ENCODE peak calls at places on chromosomes 4 and X, in nine cellular contexts. W is GM23338, K is sigmoid colon, L is prostate gland, V is stomach, Q is endothelial cell of umbilical vein, T is HepG2, R is breast epithelium, J is SK-N-SH. Y is an unnamed sample.

GRCh38 chr4:38669233-38669632 is 5.2 kb downstream of the KLF3 start:
- DNase-seq in W (no peak), K (no peak), L (no peak), V (no peak), Q (peak; percentile 86), T (no peak), R (no peak), J (no peak), Y (peak; percentile 17)

GRCh38 chrX:147891886-147892285 is 19.8 kb upstream of the FMR1 start:
- DNase-seq in W (no peak), K (no peak), L (no peak), V (no peak), Q (no peak), T (no peak), R (no peak), J (no peak), Y (no peak)

GRCh38 chrX:113033966-113034680 is 193.5 kb upstream of the AMOT start:
- DNase-seq in W (no peak), K (no peak), L (no peak), V (no peak), Q (no peak), T (no peak), R (no peak), J (no peak), Y (no peak)

GRCh38 chr4:119478446-119479179 is 150.0 kb downstream of the PDE5A start:
- DNase-seq in W (no peak), K (no peak), L (no peak), V (no peak), Q (no peak), T (peak; percentile 55), R (no peak), J (no peak), Y (no peak)

GRCh38 chr4:112765317-112765989 is 128.5 kb downstream of the LARP7 start:
- DNase-seq in W (peak; percentile 88), K (no peak), L (no peak), V (no peak), Q (peak; percentile 31), T (peak; percentile 52), R (no peak), J (peak; percentile 71), Y (no peak)

GRCh38 chr4:20086768-20087167 is 164.9 kb upstream of the SLIT2 start:
- DNase-seq in W (peak; percentile 13), K (no peak), L (no peak), V (no peak), Q (no peak), T (no peak), R (no peak), J (no peak), Y (no peak)

GRCh38 chrX:154719132-154719675 is 31.7 kb downstream of the GAB3 start:
- DNase-seq in W (no peak), K (no peak), L (no peak), V (no peak), Q (peak; percentile 57), T (no peak), R (no peak), J (no peak), Y (no peak)

GRCh38 chrX:135384161-135384836 is 37.4 kb upstream of the SMIM10L2A start:
- DNase-seq in W (peak; percentile 24), K (no peak), L (no peak), V (no peak), Q (no peak), T (no peak), R (no peak), J (no peak), Y (no peak)

GRCh38 chr4:40238700-40239548 is 42.1 kb downstream of the RHOH start:
- DNase-seq in W (peak; percentile 56), K (no peak), L (no peak), V (no peak), Q (no peak), T (no peak), R (no peak), J (no peak), Y (peak; percentile 64)

GRCh38 chr4:185384877-185385465 is 10.8 kb downstream of the LRP2BP start:
- DNase-seq in W (peak; percentile 21), K (no peak), L (no peak), V (no peak), Q (peak; percentile 94), T (no peak), R (no peak), J (no peak), Y (no peak)

GRCh38 chrX:37594755-37595382 is 23.4 kb downstream of the LANCL3 start:
- DNase-seq in W (no peak), K (no peak), L (no peak), V (no peak), Q (no peak), T (no peak), R (no peak), J (no peak), Y (no peak)

GRCh38 chr4:22473268-22473667 is 42.6 kb downstream of the ADGRA3 start:
- DNase-seq in W (no peak), K (no peak), L (no peak), V (no peak), Q (peak; percentile 56), T (no peak), R (no peak), J (no peak), Y (no peak)

GRCh38 chr4:122898370-122899150 is 23.8 kb downstream of the NUDT6 start:
- DNase-seq in W (no peak), K (no peak), L (peak; percentile 70), V (no peak), Q (peak; percentile 90), T (no peak), R (no peak), J (no peak), Y (no peak)

GRCh38 chr4:153212755-153213154 is 8.5 kb downstream of the TRIM2 start:
- DNase-seq in W (no peak), K (no peak), L (no peak), V (no peak), Q (no peak), T (no peak), R (no peak), J (no peak), Y (peak; percentile 61)

GRCh38 chr4:5751073-5751917 is 40.3 kb downstream of the EVC start:
- DNase-seq in W (peak; percentile 23), K (peak; percentile 58), L (no peak), V (no peak), Q (no peak), T (no peak), R (no peak), J (no peak), Y (no peak)

GRCh38 chr4:10108818-10109783 is 7.5 kb downstream of the WDR1 start:
- DNase-seq in W (no peak), K (no peak), L (no peak), V (no peak), Q (no peak), T (no peak), R (no peak), J (no peak), Y (no peak)

GRCh38 chr4:128915544-128915943 is 106.0 kb downstream of the JADE1 start:
- DNase-seq in W (no peak), K (no peak), L (no peak), V (no peak), Q (no peak), T (no peak), R (no peak), J (no peak), Y (no peak)

GRCh38 chr4:73617256-73617655 is 3.0 kb downstream of the RASSF6 start:
- DNase-seq in W (peak; percentile 20), K (no peak), L (no peak), V (no peak), Q (no peak), T (no peak), R (no peak), J (no peak), Y (no peak)

DNA sequence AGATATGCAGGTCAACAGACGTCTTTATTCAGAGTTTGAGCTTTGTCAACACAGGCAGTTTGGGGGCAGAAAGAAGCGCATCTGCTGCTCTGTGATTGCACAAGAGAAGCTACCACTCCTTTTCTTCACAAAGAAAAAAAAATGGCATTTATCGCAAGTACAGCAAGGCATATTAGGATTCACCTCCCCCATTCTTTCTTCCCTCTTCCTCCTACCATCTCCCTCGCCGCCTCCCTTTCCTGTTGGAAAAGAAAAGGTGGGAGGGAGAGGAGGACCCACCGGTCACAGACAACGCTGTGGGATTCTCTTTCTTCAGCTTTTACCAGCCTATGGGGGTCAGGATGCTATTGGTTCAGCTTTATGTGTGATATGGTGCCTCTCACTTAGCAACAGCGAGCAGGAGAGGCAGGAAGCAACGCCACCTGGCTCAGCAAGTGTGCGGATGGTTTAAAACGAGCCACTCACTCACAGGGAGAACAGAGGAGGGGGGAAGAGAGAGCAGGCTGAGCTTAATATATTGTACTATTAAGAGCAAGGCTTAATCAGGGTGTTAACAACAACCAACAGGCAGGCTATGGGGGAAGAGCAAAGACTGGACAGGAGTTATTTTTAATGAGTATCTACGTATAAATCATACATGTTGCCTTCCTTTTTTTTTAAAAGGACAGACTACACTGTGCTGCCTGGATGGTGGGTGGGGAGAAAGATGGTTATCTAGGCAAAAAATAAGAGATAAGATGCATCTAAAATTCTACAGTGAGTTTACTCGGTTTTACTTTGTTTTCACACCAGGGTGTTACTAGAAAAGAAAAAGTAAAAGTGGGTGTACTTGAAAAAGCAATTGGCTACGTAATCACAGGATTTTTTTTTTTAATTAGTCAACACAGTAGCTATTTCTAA is 104.7 kb downstream of the MAML3 start:
- DNase-seq in W (peak; percentile 88), K (peak; percentile 72), L (peak; percentile 71), V (peak; percentile 49), Q (peak; percentile 85), T (peak; percentile 2), R (no peak), J (peak; percentile 62), Y (peak; percentile 74)
- TF ChIP-seq POLR2AphosphoS5 in W (peak; percentile 43), K (peak; percentile 40), L (peak; percentile 43), V (no peak), Q (no peak), T (no peak), R (peak; percentile 35), J (no peak), Y (no peak)

DNA sequence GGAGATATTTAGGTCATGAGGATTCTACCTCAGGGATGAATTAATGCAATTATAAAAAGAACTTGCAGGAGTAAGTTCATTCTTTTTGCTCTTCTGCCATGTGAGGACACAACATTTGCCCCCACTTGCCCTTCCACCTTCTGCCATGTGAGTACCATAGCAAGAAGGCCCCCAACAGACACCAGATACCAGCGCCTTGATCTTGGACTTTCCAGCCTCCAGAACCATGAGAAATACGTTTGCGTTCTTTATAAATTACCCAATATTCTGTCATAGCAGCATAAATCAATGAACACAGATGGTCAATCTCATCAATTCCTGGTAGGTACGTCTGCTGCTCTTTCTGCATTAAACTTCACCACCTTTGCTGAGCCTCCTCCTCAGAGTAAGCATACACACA is 5.7 kb upstream of the SEPSECS start:
- DNase-seq in W (no peak), K (no peak), L (no peak), V (no peak), Q (no peak), T (no peak), R (no peak), J (no peak), Y (no peak)
- H3K4me3 ChIP-seq in W (no peak overlapping the region), K (no peak overlapping the region), L (no peak overlapping the region), V (no peak overlapping the region), Q (no peak overlapping the region), T (no peak overlapping the region), R (no peak overlapping the region), J (no peak overlapping the region), Y (no peak overlapping the region)

GRCh38 chrX:1486177-1486576 is 33.5 kb upstream of the ASMTL start:
- DNase-seq in W (no peak), K (peak; percentile 19), L (no peak), V (no peak), Q (no peak), T (no peak), R (no peak), J (no peak), Y (no peak)
- H3K27ac ChIP-seq in W (no peak overlapping the region), K (no peak overlapping the region), L (no peak overlapping the region), V (peak overlapping the region; percentile 33), Q (no peak overlapping the region), T (no peak overlapping the region), R (no peak overlapping the region), J (no peak overlapping the region), Y (peak overlapping the region; percentile 64)

GRCh38 chr4:157885785-157886184 is 287.0 kb downstream of the GASK1B start:
- DNase-seq in W (no peak), K (no peak), L (no peak), V (no peak), Q (no peak), T (no peak), R (no peak), J (no peak), Y (no peak)
- TF ChIP-seq POLR2AphosphoS5 in W (no peak), K (no peak), L (no peak), V (no peak), Q (no peak), T (no peak), R (no peak), J (no peak), Y (no peak)

Y was measured in upper lobe of left lung.